ENCODE peak calls at places on chromosomes 16 and 17, in five cellular contexts. F, C, X, B and G are unnamed samples.

GRCh38 chr16:77551352-77551751 is 116.5 kb upstream of the ADAMTS18 start:
- DNase-seq in B (no peak), F (no peak), C (peak), X (no peak), G (no peak)

GRCh38 chr17:43900183-43900857 is 7.0 kb downstream of the MPP2 start:
- DNase-seq in X (peak), C (peak), F (peak), B (peak), G (peak)

GRCh38 chr17:49371178-49371834 is 9.3 kb upstream of the ZNF652 start:
- DNase-seq in B (no peak), C (no peak), X (no peak), F (no peak), G (no peak)

GRCh38 chr16:20774703-20775362 is 11.0 kb downstream of the ACSM3 start:
- DNase-seq in F (peak), B (peak), C (peak), X (peak), G (peak)

GRCh38 chr16:63856537-63856936 is 1265.3 kb downstream of the CDH11 start:
- DNase-seq in C (no peak), B (no peak), F (no peak), X (no peak), G (no peak)

GRCh38 chr17:64270885-64271284 is 7.8 kb upstream of the TEX2 start:
- DNase-seq in C (no peak), F (no peak), B (no peak), X (no peak), G (no peak)

GRCh38 chr17:66494023-66494803 is 191.8 kb downstream of the PRKCA start:
- DNase-seq in B (no peak), C (peak), X (no peak), F (peak), G (peak)

GRCh38 chr16:62194828-62195227 is 158.6 kb upstream of the CDH8 start:
- DNase-seq in F (peak), X (no peak), C (no peak), B (no peak), G (no peak)

GRCh38 chr16:66490774-66491715 is 58.9 kb downstream of the TK2 start:
- DNase-seq in F (no peak), C (no peak), X (no peak), B (no peak), G (no peak)

GRCh38 chr16:5032748-5033167 is 977 bp downstream of the NAGPA start:
- DNase-seq in C (no peak), F (no peak), X (no peak), B (no peak), G (no peak)

GRCh38 chr16:4246777-4247476 is 5.0 kb upstream of the SRL start:
- DNase-seq in B (no peak), F (no peak), X (no peak), C (no peak), G (no peak)

GRCh38 chr17:28181568-28181967 is 137.4 kb upstream of the TMEM97 start:
- DNase-seq in F (no peak), C (no peak), B (no peak), X (no peak), G (no peak)

GRCh38 chr17:74978240-74978639 is 5.7 kb upstream of the HID1 start:
- DNase-seq in C (no peak), X (no peak), B (no peak), F (no peak), G (no peak)

GRCh38 chr16:48918520-48919258 is 308.7 kb upstream of the N4BP1 start:
- DNase-seq in X (no peak), B (no peak), F (peak), C (peak), G (peak)

GRCh38 chr17:77471984-77472836 is 331.4 kb downstream of the SEC14L1 start:
- DNase-seq in B (peak), F (no peak), C (peak), X (peak), G (peak)

GRCh38 chr16:85436207-85436606 is 176.9 kb upstream of the GSE1 start:
- DNase-seq in C (peak), X (no peak), B (no peak), F (no peak), G (peak)

GRCh38 chr16:82456683-82457082 is 170.1 kb upstream of the CDH13 start:
- DNase-seq in B (peak), C (peak), F (peak), X (peak), G (peak)

GRCh38 chr17:13114601-13115024 is 96.8 kb upstream of the ELAC2 start:
- DNase-seq in B (peak), F (peak), C (peak), X (no peak), G (peak)

GRCh38 chr17:2101448-2102257 is 46.8 kb downstream of the HIC1 start:
- DNase-seq in X (peak), F (peak), B (no peak), C (no peak), G (no peak)

GRCh38 chr16:57627184-57627871 is 1.1 kb upstream of the ADGRG1 start:
- DNase-seq in C (peak), X (peak), F (peak), B (peak), G (peak)

GRCh38 chr16:24852281-24852721 is 6.5 kb downstream of the SLC5A11 start:
- DNase-seq in F (peak), B (no peak), C (no peak), X (no peak), G (no peak)